ENCODE peak calls at places on chromosomes 4 and X, in five cellular contexts. V is K562, D is HCT116, W is SK-N-SH, T is HepG2. X is an unnamed sample.

GRCh38 chrX:47936224-47936939 is 67.4 kb downstream of the ZNF182 start:
- DNase-seq in V (peak), W (no peak), D (no peak), T (no peak), X (no peak)

GRCh38 chrX:53294024-53294648 is 12.8 kb upstream of the IQSEC2 start:
- DNase-seq in W (no peak), V (peak), T (no peak), D (no peak), X (no peak)

GRCh38 chr4:142984871-142985585 is 138.9 kb upstream of the INPP4B start:
- DNase-seq in D (peak), V (peak), W (peak), T (peak), X (no peak)

GRCh38 chr4:3168029-3168428 is 80.9 kb upstream of the MSANTD1 start:
- DNase-seq in D (no peak), V (peak), W (peak), T (no peak), X (no peak)

GRCh38 chrX:131066237-131066636 is 8.1 kb downstream of the ARHGAP36 start:
- DNase-seq in V (no peak), W (no peak), D (no peak), T (no peak), X (no peak)

GRCh38 chr4:148730766-148731165 is 288.6 kb upstream of the NR3C2 start:
- DNase-seq in W (no peak), T (no peak), D (no peak), V (no peak), X (no peak)

GRCh38 chr4:7089211-7089964 is 21.5 kb upstream of the GRPEL1 start:
- DNase-seq in W (no peak), T (no peak), V (no peak), D (no peak), X (no peak)

GRCh38 chrX:39670281-39670680 is 427.5 kb downstream of the BCOR start:
- DNase-seq in D (no peak), V (no peak), W (no peak), T (no peak), X (no peak)

GRCh38 chr4:140163029-140163810 is 9.2 kb upstream of the MAML3 start:
- DNase-seq in T (no peak), W (no peak), V (no peak), D (no peak), X (no peak)

GRCh38 chr4:9608300-9608699 is 164.1 kb downstream of the DEFB131A start:
- DNase-seq in T (no peak), V (no peak), D (no peak), W (no peak), X (no peak)

GRCh38 chrX:50579955-50580354 is 109.3 kb upstream of the DGKK start:
- DNase-seq in W (peak), D (peak), V (peak), T (peak), X (peak)

GRCh38 chr4:98516042-98516440 is 142.4 kb downstream of the TSPAN5 start:
- DNase-seq in D (peak), T (peak), V (peak), W (no peak), X (no peak)

GRCh38 chr4:184472540-184473264 is 1.6 kb downstream of the IRF2 start:
- DNase-seq in D (no peak), W (peak), T (peak), V (peak), X (no peak)

GRCh38 chr4:172018358-172018757 is 205.2 kb downstream of the GALNTL6 start:
- DNase-seq in V (no peak), T (no peak), W (no peak), D (no peak), X (no peak)

GRCh38 chr4:20565075-20565721 is 135.1 kb upstream of the PACRGL start:
- DNase-seq in T (no peak), D (no peak), V (no peak), W (no peak), X (peak)

GRCh38 chr4:166816901-166817300 is 417.4 kb downstream of the SPOCK3 start:
- DNase-seq in W (no peak), T (no peak), D (peak), V (no peak), X (no peak)

GRCh38 chrX:153966841-153967535 is 4.6 kb downstream of the HCFC1 start:
- DNase-seq in W (no peak), V (no peak), T (no peak), D (no peak), X (no peak)

GRCh38 chr4:7876096-7876993 is 63.3 kb downstream of the AFAP1 start:
- DNase-seq in T (peak), W (peak), D (no peak), V (peak), X (no peak)

GRCh38 chrX:137878401-137878800 is 312.5 kb downstream of the ZIC3 start:
- DNase-seq in T (no peak), D (no peak), W (no peak), V (no peak), X (no peak)

GRCh38 chrX:72368796-72369195 is 63.1 kb upstream of the CITED1 start:
- DNase-seq in V (no peak), D (no peak), T (no peak), W (no peak), X (no peak)

GRCh38 chr4:152307669-152308068 is 228.2 kb downstream of the FBXW7 start:
- DNase-seq in W (no peak), T (no peak), V (no peak), D (no peak), X (no peak)

GRCh38 chr4:105551968-105552746 is at the start of gene ARHGEF38:
- DNase-seq in V (no peak), W (no peak), D (no peak), T (no peak), X (no peak)

GRCh38 chr4:21454831-21455230 is 493.7 kb downstream of the KCNIP4 start:
- DNase-seq in V (no peak), T (no peak), W (no peak), D (no peak), X (no peak)

GRCh38 chr4:188403272-188403671 is 264.0 kb downstream of the TRIML1 start:
- DNase-seq in V (no peak), D (no peak), W (peak), T (no peak), X (no peak)

GRCh38 chr4:188396037-188396436 is 256.8 kb downstream of the TRIML1 start:
- DNase-seq in D (no peak), W (no peak), V (no peak), T (no peak), X (no peak)

GRCh38 chr4:188399834-188400233 is 260.6 kb downstream of the TRIML1 start:
- DNase-seq in V (no peak), T (no peak), D (no peak), W (no peak), X (no peak)

GRCh38 chr4:188400456-188400855 is 261.2 kb downstream of the TRIML1 start:
- DNase-seq in T (no peak), V (no peak), W (no peak), D (no peak), X (no peak)
- H3K9ac ChIP-seq in T (no peak), V (no peak), W (no peak), D (no peak), X (no peak)

GRCh38 chrX:18981124-18981807 is 2.6 kb downstream of the PHKA2 start:
- DNase-seq in D (no peak), W (no peak), V (no peak), T (peak), X (no peak)

GRCh38 chrX:18983711-18984380 is at the start of gene PHKA2:
- DNase-seq in V (peak), T (peak), W (peak), D (no peak), X (no peak)

GRCh38 chrX:18985186-18985435 is 1.2 kb upstream of the PHKA2 start:
- DNase-seq in W (no peak), V (no peak), T (no peak), D (no peak), X (no peak)

GRCh38 chrX:18984381-18985185 is 669 bp upstream of the PHKA2 start:
- DNase-seq in D (peak), V (peak), W (peak), T (peak), X (no peak)
- TF ChIP-seq POLR2AphosphoS5 in D (peak), V (peak), W (peak), T (peak), X (peak)

GRCh38 chr4:1552451-1552850 is 131.7 kb downstream of the FAM53A start:
- DNase-seq in T (no peak), D (no peak), W (no peak), V (no peak), X (no peak)

GRCh38 chr4:1551211-1551610 is 132.9 kb downstream of the FAM53A start:
- DNase-seq in W (no peak), D (no peak), T (no peak), V (no peak), X (no peak)

GRCh38 chr4:1554876-1555265 is 129.2 kb downstream of the FAM53A start:
- DNase-seq in V (no peak), W (no peak), T (no peak), D (no peak), X (no peak)

GRCh38 chr4:1554246-1554875 is 129.8 kb downstream of the FAM53A start:
- DNase-seq in T (no peak), W (no peak), D (no peak), V (no peak), X (no peak)

DNA sequence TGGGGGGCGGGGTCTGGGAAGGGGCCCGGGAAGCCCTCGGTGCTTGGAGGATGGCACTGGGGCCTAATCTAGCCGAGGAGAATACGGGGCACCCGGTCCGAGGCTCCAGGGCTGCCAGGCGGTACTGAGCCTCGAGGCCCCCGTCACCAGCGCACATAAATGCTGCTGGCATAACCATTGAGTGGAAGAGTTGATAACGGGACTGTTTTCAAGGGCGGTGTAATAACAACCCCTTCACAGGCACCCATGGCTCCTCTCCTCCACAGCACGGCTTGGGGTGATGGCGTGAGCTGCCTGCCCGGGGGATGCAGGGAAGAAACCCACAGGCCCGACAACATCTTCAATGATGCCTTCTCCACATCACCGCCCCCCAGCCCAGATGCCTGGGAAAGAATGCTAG is 130.7 kb downstream of the FAM53A start:
- DNase-seq in T (no peak), W (no peak), V (no peak), D (no peak), X (no peak)
- H3K9ac ChIP-seq in T (no peak), W (no peak), V (no peak), D (no peak), X (no peak)

GRCh38 chr4:82422616-82423015 is 7.6 kb downstream of the HNRNPDL start:
- DNase-seq in W (no peak), V (no peak), D (no peak), T (no peak), X (no peak)

GRCh38 chr4:82425478-82425877 is 4.8 kb downstream of the HNRNPDL start:
- DNase-seq in W (no peak), T (no peak), D (no peak), V (no peak), X (no peak)

GRCh38 chr4:82419451-82419850 is 10.8 kb downstream of the HNRNPDL start:
- DNase-seq in D (no peak), W (no peak), V (no peak), T (no peak), X (no peak)

GRCh38 chr4:82423245-82424054 is 6.8 kb downstream of the HNRNPDL start:
- DNase-seq in W (no peak), V (no peak), D (no peak), T (no peak), X (no peak)

GRCh38 chr4:82421796-82422560 is 8.3 kb downstream of the HNRNPDL start:
- DNase-seq in D (no peak), T (no peak), V (no peak), W (no peak), X (no peak)
- TF ChIP-seq POLR2AphosphoS5 in D (peak), T (peak), V (peak), W (peak), X (peak)

GRCh38 chr4:72179342-72179741 is 147.5 kb downstream of the NPFFR2 start:
- DNase-seq in W (no peak), V (no peak), T (no peak), D (no peak), X (no peak)
- H3K9ac ChIP-seq in W (no peak), V (no peak), T (no peak), D (no peak), X (no peak)

GRCh38 chrX:37686979-37687378 is 1.4 kb downstream of the XK start:
- DNase-seq in T (no peak), V (no peak), D (no peak), W (no peak), X (no peak)

GRCh38 chrX:37684918-37685317 is 673 bp upstream of the XK start:
- DNase-seq in D (no peak), T (no peak), V (no peak), W (no peak), X (no peak)

GRCh38 chrX:37684426-37684825 is 1.2 kb upstream of the XK start:
- DNase-seq in T (no peak), V (no peak), D (no peak), W (no peak), X (no peak)

GRCh38 chrX:37686348-37686736 is 751 bp downstream of the XK start:
- DNase-seq in W (no peak), T (no peak), D (no peak), V (no peak), X (no peak)

GRCh38 chrX:37685452-37686347 is at the start of gene XK:
- DNase-seq in V (peak), D (peak), W (peak), T (no peak), X (no peak)
- TF ChIP-seq POLR2AphosphoS5 in V (peak), D (no peak), W (no peak), T (no peak), X (no peak)

GRCh38 chrX:12971282-12972003 is 3.5 kb upstream of the TMSB4X start:
- DNase-seq in V (no peak), W (no peak), T (no peak), D (no peak), X (no peak)
- H3K9ac ChIP-seq in V (peak), W (peak), T (no peak), D (no peak), X (no peak)

DNA sequence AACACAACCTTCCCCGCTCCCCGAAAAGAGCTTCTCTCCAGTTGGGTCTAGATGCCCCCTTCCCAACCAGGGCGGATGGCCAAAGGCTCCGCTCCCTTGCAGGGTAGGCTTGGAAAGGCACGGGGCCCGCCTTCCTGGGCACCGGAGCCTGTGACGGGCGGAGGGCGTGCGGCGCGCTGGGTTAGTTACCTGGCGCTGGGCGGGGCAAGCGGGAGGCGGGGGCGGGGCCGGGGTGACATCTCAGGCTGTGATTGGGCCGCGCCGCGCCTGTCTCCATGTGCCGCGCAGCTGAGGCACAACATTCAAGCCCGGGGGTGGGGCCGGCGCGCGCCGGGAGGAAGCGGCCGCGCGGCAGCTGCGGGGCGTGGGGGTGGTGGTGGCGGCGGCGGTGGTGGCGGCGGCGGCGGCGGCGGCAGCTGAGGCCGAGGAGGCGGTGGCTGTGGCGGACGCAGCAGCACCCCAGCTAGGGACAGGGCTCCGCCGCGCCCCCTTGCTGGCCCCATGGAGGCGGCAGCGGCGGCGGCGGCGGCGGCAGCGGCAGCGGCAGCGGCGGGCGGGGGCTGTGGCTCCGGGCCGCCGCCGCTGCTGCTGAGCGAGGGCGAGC is at the start of gene REPS2:
- DNase-seq in W (peak), V (peak), T (peak), D (peak), X (no peak)
- TF ChIP-seq POLR2AphosphoS5 in W (no peak), V (no peak), T (no peak), D (peak), X (no peak)

X was measured in SK-N-MC.